ENCODE peak calls at places on chromosomes 12 and 14, in six cellular contexts. V, M, W, G, C and X are unnamed samples.

GRCh38 chr14:21070083-21070609 is at the start of gene ARHGEF40:
- DNase-seq in W (no peak), M (peak; percentile 75), C (no peak), V (no peak), G (no peak), X (no peak)

GRCh38 chr12:15227004-15227679 is 5.9 kb upstream of the RERG start:
- DNase-seq in W (peak; percentile 7), M (peak; percentile 37), C (no peak), V (no peak), G (peak; percentile 80), X (no peak)

GRCh38 chr12:3341594-3341993 is 149.4 kb upstream of the PRMT8 start:
- DNase-seq in C (no peak), M (no peak), W (no peak), G (no peak), V (no peak), X (no peak)

GRCh38 chr12:56229082-56229481 is 769 bp upstream of the SLC39A5 start:
- DNase-seq in C (no peak), M (no peak), W (no peak), V (no peak), G (no peak), X (no peak)

GRCh38 chr12:40971911-40972310 is 216.2 kb upstream of the PDZRN4 start:
- DNase-seq in C (no peak), M (no peak), G (no peak), W (no peak), V (no peak), X (no peak)

GRCh38 chr12:114697741-114698565 is 14.0 kb upstream of the TBX3 start:
- DNase-seq in W (no peak), M (no peak), C (no peak), V (no peak), G (no peak), X (no peak)

GRCh38 chr12:121167232-121167820 is 34.6 kb downstream of the P2RX7 start:
- DNase-seq in G (no peak), W (no peak), M (no peak), V (no peak), C (no peak), X (no peak)

GRCh38 chr12:49428652-49429549 is 61.6 kb downstream of the SPATS2 start:
- DNase-seq in G (no peak), C (no peak), V (no peak), W (peak; percentile 44), M (no peak), X (no peak)

GRCh38 chr14:68544150-68544892 is 248.5 kb downstream of the ZFP36L1 start:
- DNase-seq in C (no peak), M (peak; percentile 90), G (peak; percentile 97), W (peak; percentile 100), V (no peak), X (no peak)

DNA sequence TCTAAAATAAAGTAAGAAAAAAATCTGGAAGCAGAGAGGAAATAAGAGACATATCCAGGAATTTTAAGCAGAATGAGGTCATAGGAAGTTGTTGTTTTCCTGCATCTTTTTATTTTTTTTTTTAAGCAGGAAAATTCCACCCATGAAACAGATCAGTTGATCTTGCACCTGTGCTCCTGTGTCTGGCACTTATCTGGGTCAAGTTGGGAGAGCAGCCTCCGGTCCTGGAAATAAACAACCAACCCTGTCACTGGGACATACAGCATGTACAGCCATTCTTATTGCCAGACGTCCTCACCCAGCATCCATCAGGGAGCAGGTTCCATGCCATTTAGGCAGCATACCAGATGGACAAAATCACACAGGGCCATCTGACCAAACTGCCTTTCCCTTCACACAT is 266.0 kb upstream of the BTG1 start:
- DNase-seq in C (no peak), M (no peak), W (no peak), G (no peak), V (no peak), X (no peak)
- H3K4me3 ChIP-seq in C (no peak overlapping the region), M (no peak overlapping the region), W (no peak overlapping the region), G (no peak overlapping the region), V (no peak overlapping the region), X (no peak overlapping the region)

GRCh38 chr14:74240794-74241610 is 1.8 kb downstream of the VSX2 start:
- DNase-seq in C (no peak), W (no peak), G (no peak), V (no peak), M (no peak), X (no peak)
- H3K4me3 ChIP-seq in C (no peak overlapping the region), W (no peak overlapping the region), G (peak overlapping the region; percentile 28), V (no peak overlapping the region), M (no peak overlapping the region), X (no peak overlapping the region)

GRCh38 chr12:81125691-81126090 is 47.8 kb downstream of the ACSS3 start:
- DNase-seq in W (no peak), G (no peak), V (no peak), M (no peak), C (no peak), X (no peak)
- H3K4me3 ChIP-seq in W (no peak overlapping the region), G (no peak overlapping the region), V (no peak overlapping the region), M (no peak overlapping the region), C (no peak overlapping the region), X (no peak overlapping the region)

GRCh38 chr14:101955695-101956161 is 8.6 kb upstream of the DYNC1H1 start:
- DNase-seq in V (no peak), C (no peak), G (no peak), W (no peak), M (no peak), X (no peak)
- H3K4me3 ChIP-seq in V (no peak overlapping the region), C (no peak overlapping the region), G (no peak overlapping the region), W (no peak overlapping the region), M (no peak overlapping the region), X (no peak overlapping the region)

GRCh38 chr14:22497671-22498093 is 91.3 kb downstream of the DAD1 start:
- DNase-seq in V (no peak), G (no peak), W (no peak), C (no peak), M (no peak), X (no peak)
- H3K4me3 ChIP-seq in V (no peak overlapping the region), G (no peak overlapping the region), W (no peak overlapping the region), C (no peak overlapping the region), M (no peak overlapping the region), X (no peak overlapping the region)

DNA sequence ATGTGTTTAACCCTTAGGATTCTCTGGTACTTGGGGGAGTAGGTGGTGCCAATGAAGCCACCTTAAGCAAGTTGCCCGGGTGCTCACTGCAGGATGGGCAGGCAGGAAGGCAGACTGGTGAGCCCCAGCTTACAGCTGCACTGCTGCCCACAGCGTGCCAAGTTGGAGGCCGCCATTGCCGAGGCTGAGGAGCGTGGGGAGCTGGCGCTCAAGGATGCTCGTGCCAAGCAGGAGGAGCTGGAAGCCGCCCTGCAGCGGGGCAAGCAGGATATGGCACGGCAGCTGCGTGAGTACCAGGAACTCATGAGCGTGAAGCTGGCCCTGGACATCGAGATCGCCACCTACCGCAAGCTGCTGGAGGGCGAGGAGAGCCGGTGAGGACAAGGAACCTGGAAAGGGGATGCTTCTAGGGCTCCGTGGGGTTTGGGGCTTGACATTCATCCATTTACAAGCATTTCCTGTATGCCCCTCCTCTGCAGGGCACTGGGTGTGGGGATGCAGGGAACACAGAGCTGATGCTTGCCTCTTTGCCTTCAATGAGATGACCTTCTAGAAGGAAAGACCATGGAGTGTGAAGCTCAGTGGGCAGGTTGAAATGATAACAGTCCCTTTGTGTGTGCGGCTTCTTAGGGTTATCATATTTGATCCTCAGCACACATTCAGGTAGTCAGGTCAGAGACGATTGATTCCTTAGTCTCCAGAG is 12.4 kb downstream of the KRT7 start:
- DNase-seq in G (peak; percentile 64), W (no peak), V (no peak), C (no peak), M (no peak), X (no peak)
- H3K4me3 ChIP-seq in G (no peak overlapping the region), W (no peak overlapping the region), V (no peak overlapping the region), C (no peak overlapping the region), M (no peak overlapping the region), X (no peak overlapping the region)

DNA sequence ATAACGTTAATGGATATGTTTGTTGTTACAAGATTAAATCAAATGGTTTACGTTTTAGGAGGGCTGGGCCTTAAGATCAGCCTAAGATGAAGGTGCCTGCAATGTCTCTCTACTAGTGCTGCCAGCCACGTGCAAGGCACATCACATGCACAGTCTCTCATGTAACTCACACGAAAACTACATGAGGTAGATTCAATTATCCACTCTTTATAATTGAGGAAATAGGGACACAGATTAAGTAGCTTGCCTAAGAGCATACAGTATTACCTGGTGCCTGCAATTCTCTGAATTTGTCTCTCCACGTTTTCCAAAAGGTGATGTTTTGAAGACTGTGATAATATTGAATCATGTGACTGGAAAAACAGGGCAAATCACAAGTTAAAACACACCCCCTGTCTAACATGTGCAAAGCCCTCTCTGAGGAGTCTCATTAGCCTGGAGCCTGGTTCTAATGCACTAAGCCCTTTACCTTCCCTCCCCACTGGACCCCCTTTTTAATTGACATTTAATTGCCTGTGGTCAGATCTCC is 14.6 kb upstream of the ATP2A2 start:
- DNase-seq in W (no peak), M (no peak), G (no peak), V (no peak), C (no peak), X (no peak)
- H3K4me3 ChIP-seq in W (no peak overlapping the region), M (no peak overlapping the region), G (no peak overlapping the region), V (no peak overlapping the region), C (no peak overlapping the region), X (peak overlapping the region; percentile 22)

DNA sequence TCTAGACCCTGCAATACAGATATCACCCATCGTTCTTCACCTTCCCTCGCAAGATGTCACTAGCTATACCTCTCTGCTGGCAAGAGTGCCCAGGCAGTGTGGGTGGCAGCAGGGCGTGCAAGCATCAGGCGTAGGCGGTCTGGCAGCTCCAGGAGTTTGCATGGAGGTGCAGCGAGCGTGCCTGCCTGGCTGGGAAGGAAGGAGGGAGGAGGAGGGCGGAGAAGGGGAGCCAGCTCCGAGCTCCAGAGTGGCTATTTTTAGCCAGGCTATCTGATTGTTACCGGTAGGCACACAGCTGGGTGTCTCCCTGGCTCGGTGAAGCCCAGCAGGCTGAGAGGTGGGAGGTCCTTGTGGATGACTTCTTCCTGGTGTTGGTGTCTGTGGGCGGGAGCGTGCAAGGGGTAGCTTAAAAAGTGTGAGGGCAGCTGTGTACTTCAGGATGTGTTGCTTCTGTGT is 6.2 kb downstream of the FOXJ2 start:
- DNase-seq in C (peak; percentile 73), V (peak; percentile 21), W (no peak), G (peak; percentile 87), M (peak; percentile 49), X (no peak)
- H3K4me3 ChIP-seq in C (no peak overlapping the region), V (no peak overlapping the region), W (peak overlapping the region; percentile 8), G (peak overlapping the region; percentile 33), M (peak overlapping the region; percentile 15), X (peak overlapping the region; percentile 9)

DNA sequence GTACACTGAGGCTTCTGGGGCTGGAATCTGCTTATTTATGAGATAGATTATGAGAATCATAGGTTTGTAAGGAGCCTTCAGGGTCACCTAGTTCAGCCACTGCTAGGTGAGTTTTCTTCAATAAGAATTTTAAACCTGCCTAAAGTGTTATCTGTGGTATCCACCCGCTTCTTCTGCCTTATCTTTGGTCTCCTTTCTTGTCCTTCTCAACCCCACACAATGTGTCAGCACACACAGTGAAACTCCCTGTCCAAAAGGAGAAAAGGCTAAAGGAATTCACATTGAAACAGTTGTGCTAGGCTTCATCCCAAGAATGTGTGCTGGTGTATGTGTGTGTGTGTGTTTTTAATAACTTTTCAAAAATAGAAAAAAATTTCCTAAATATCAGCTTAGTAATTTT is 259.3 kb upstream of the BTG1 start:
- DNase-seq in V (no peak), C (no peak), M (no peak), W (no peak), G (no peak), X (no peak)
- H3K4me3 ChIP-seq in V (no peak overlapping the region), C (no peak overlapping the region), M (no peak overlapping the region), W (no peak overlapping the region), G (no peak overlapping the region), X (no peak overlapping the region)